ENCODE peak calls at places on chromosome 4, in six cellular contexts. One of them, this sample, is unnamed.

GRCh38 chr4:78612398-78613005 is 60.9 kb downstream of the ANXA3 start:
- DNase-seq in glutamatergic neuron: no peak
- DNase-seq in breast epithelium: no peak
- DNase-seq in fibroblast of pulmonary artery: peak
- DNase-seq in heart right ventricle: no peak
- DNase-seq in MM.1S: peak
- DNase-seq in this sample: no peak

GRCh38 chr4:52984469-52984868 is 122.4 kb downstream of the RASL11B start:
- DNase-seq in glutamatergic neuron: no peak
- DNase-seq in breast epithelium: no peak
- DNase-seq in fibroblast of pulmonary artery: no peak
- DNase-seq in MM.1S: no peak
- DNase-seq in heart right ventricle: no peak
- DNase-seq in this sample: no peak

GRCh38 chr4:7420661-7421040 is 14.1 kb downstream of the PSAPL1 start:
- DNase-seq in breast epithelium: no peak
- DNase-seq in glutamatergic neuron: no peak
- DNase-seq in MM.1S: no peak
- DNase-seq in heart right ventricle: no peak
- DNase-seq in fibroblast of pulmonary artery: no peak
- DNase-seq in this sample: no peak

GRCh38 chr4:159410076-159410777 is 307.3 kb downstream of the RAPGEF2 start:
- DNase-seq in breast epithelium: no peak
- DNase-seq in glutamatergic neuron: no peak
- DNase-seq in heart right ventricle: no peak
- DNase-seq in fibroblast of pulmonary artery: no peak
- DNase-seq in MM.1S: no peak
- DNase-seq in this sample: no peak

GRCh38 chr4:43983610-43984009 is 465.0 kb downstream of the KCTD8 start:
- DNase-seq in fibroblast of pulmonary artery: no peak
- DNase-seq in glutamatergic neuron: no peak
- DNase-seq in heart right ventricle: no peak
- DNase-seq in breast epithelium: no peak
- DNase-seq in MM.1S: no peak
- DNase-seq in this sample: no peak

GRCh38 chr4:118313098-118313497 is 39.7 kb downstream of the PRSS12 start:
- DNase-seq in glutamatergic neuron: peak
- DNase-seq in breast epithelium: no peak
- DNase-seq in fibroblast of pulmonary artery: no peak
- DNase-seq in MM.1S: no peak
- DNase-seq in heart right ventricle: no peak
- DNase-seq in this sample: no peak

GRCh38 chr4:1793496-1793840 is 375 bp downstream of the FGFR3 start:
- DNase-seq in MM.1S: peak
- DNase-seq in glutamatergic neuron: no peak
- DNase-seq in fibroblast of pulmonary artery: peak
- DNase-seq in heart right ventricle: peak
- DNase-seq in breast epithelium: no peak
- DNase-seq in this sample: no peak

GRCh38 chr4:178137732-178138471 is 695.7 kb upstream of the AGA start:
- DNase-seq in MM.1S: no peak
- DNase-seq in breast epithelium: no peak
- DNase-seq in heart right ventricle: no peak
- DNase-seq in fibroblast of pulmonary artery: no peak
- DNase-seq in glutamatergic neuron: no peak
- DNase-seq in this sample: no peak

GRCh38 chr4:140250989-140251552 is 97.1 kb upstream of the MAML3 start:
- DNase-seq in glutamatergic neuron: no peak
- DNase-seq in MM.1S: no peak
- DNase-seq in breast epithelium: no peak
- DNase-seq in fibroblast of pulmonary artery: no peak
- DNase-seq in heart right ventricle: no peak
- DNase-seq in this sample: no peak

GRCh38 chr4:106869551-106869950 is 166.6 kb downstream of the DKK2 start:
- DNase-seq in breast epithelium: no peak
- DNase-seq in MM.1S: no peak
- DNase-seq in heart right ventricle: no peak
- DNase-seq in fibroblast of pulmonary artery: peak
- DNase-seq in glutamatergic neuron: no peak
- DNase-seq in this sample: no peak

GRCh38 chr4:5998333-5998936 is 19.8 kb downstream of the C4orf50 start:
- DNase-seq in MM.1S: peak
- DNase-seq in glutamatergic neuron: peak
- DNase-seq in breast epithelium: peak
- DNase-seq in fibroblast of pulmonary artery: peak
- DNase-seq in heart right ventricle: peak
- DNase-seq in this sample: no peak

GRCh38 chr4:141789716-141790115 is 153.3 kb downstream of the IL15 start:
- DNase-seq in breast epithelium: no peak
- DNase-seq in MM.1S: no peak
- DNase-seq in glutamatergic neuron: no peak
- DNase-seq in heart right ventricle: no peak
- DNase-seq in fibroblast of pulmonary artery: no peak
- DNase-seq in this sample: no peak

GRCh38 chr4:113049421-113050355 is at the start of gene ANK2:
- DNase-seq in glutamatergic neuron: peak
- DNase-seq in MM.1S: no peak
- DNase-seq in heart right ventricle: no peak
- DNase-seq in fibroblast of pulmonary artery: no peak
- DNase-seq in breast epithelium: no peak
- DNase-seq in this sample: no peak

GRCh38 chr4:12409507-12410190 is 981.0 kb upstream of the HS3ST1 start:
- DNase-seq in fibroblast of pulmonary artery: peak
- DNase-seq in glutamatergic neuron: no peak
- DNase-seq in MM.1S: peak
- DNase-seq in heart right ventricle: no peak
- DNase-seq in breast epithelium: no peak
- DNase-seq in this sample: no peak

GRCh38 chr4:74293558-74293957 is 14.7 kb upstream of the EPGN start:
- DNase-seq in breast epithelium: no peak
- DNase-seq in heart right ventricle: no peak
- DNase-seq in glutamatergic neuron: no peak
- DNase-seq in MM.1S: no peak
- DNase-seq in fibroblast of pulmonary artery: no peak
- DNase-seq in this sample: no peak

GRCh38 chr4:133145758-133146157 is 3.3 kb upstream of the PCDH10 start:
- DNase-seq in MM.1S: no peak
- DNase-seq in glutamatergic neuron: no peak
- DNase-seq in breast epithelium: no peak
- DNase-seq in fibroblast of pulmonary artery: no peak
- DNase-seq in heart right ventricle: no peak
- DNase-seq in this sample: no peak

GRCh38 chr4:26275261-26275660 is 45.6 kb upstream of the RBPJ start:
- DNase-seq in fibroblast of pulmonary artery: no peak
- DNase-seq in MM.1S: no peak
- DNase-seq in heart right ventricle: no peak
- DNase-seq in glutamatergic neuron: no peak
- DNase-seq in breast epithelium: no peak
- DNase-seq in this sample: no peak

GRCh38 chr4:152926959-152927358 is 9.2 kb upstream of the FHDC1 start:
- DNase-seq in breast epithelium: no peak
- DNase-seq in heart right ventricle: no peak
- DNase-seq in fibroblast of pulmonary artery: no peak
- DNase-seq in MM.1S: no peak
- DNase-seq in glutamatergic neuron: no peak
- DNase-seq in this sample: no peak

GRCh38 chr4:25993564-25994185 is 79.7 kb downstream of the SMIM20 start:
- DNase-seq in MM.1S: peak
- DNase-seq in fibroblast of pulmonary artery: peak
- DNase-seq in glutamatergic neuron: peak
- DNase-seq in breast epithelium: no peak
- DNase-seq in heart right ventricle: peak
- DNase-seq in this sample: no peak

GRCh38 chr4:1079711-1080265 is 33.6 kb downstream of the RNF212 start:
- DNase-seq in heart right ventricle: no peak
- DNase-seq in fibroblast of pulmonary artery: no peak
- DNase-seq in breast epithelium: no peak
- DNase-seq in MM.1S: no peak
- DNase-seq in glutamatergic neuron: no peak
- DNase-seq in this sample: no peak

GRCh38 chr4:37441231-37442061 is 196.9 kb downstream of the NWD2 start:
- DNase-seq in heart right ventricle: no peak
- DNase-seq in fibroblast of pulmonary artery: no peak
- DNase-seq in breast epithelium: no peak
- DNase-seq in glutamatergic neuron: no peak
- DNase-seq in MM.1S: no peak
- DNase-seq in this sample: no peak

GRCh38 chr4:75685546-75686189 is 12.5 kb upstream of the G3BP2 start:
- DNase-seq in glutamatergic neuron: no peak
- DNase-seq in breast epithelium: no peak
- DNase-seq in heart right ventricle: no peak
- DNase-seq in fibroblast of pulmonary artery: no peak
- DNase-seq in MM.1S: no peak
- DNase-seq in this sample: no peak

GRCh38 chr4:39514888-39515401 is 12.3 kb downstream of the UGDH start:
- DNase-seq in heart right ventricle: no peak
- DNase-seq in fibroblast of pulmonary artery: peak
- DNase-seq in breast epithelium: no peak
- DNase-seq in glutamatergic neuron: no peak
- DNase-seq in MM.1S: no peak
- DNase-seq in this sample: no peak

GRCh38 chr4:128862608-128863313 is 53.3 kb downstream of the JADE1 start:
- DNase-seq in fibroblast of pulmonary artery: no peak
- DNase-seq in heart right ventricle: no peak
- DNase-seq in breast epithelium: no peak
- DNase-seq in MM.1S: no peak
- DNase-seq in glutamatergic neuron: no peak
- DNase-seq in this sample: no peak

GRCh38 chr4:173500841-173501591 is 29.0 kb downstream of the HAND2 start:
- DNase-seq in fibroblast of pulmonary artery: no peak
- DNase-seq in breast epithelium: no peak
- DNase-seq in glutamatergic neuron: no peak
- DNase-seq in MM.1S: no peak
- DNase-seq in heart right ventricle: peak
- DNase-seq in this sample: no peak

GRCh38 chr4:87058272-87059073 is 123.7 kb downstream of the AFF1 start:
- DNase-seq in breast epithelium: no peak
- DNase-seq in MM.1S: no peak
- DNase-seq in heart right ventricle: no peak
- DNase-seq in fibroblast of pulmonary artery: no peak
- DNase-seq in glutamatergic neuron: no peak
- DNase-seq in this sample: no peak

GRCh38 chr4:7087036-7087435 is 19.2 kb upstream of the GRPEL1 start:
- DNase-seq in fibroblast of pulmonary artery: no peak
- DNase-seq in glutamatergic neuron: no peak
- DNase-seq in breast epithelium: no peak
- DNase-seq in MM.1S: no peak
- DNase-seq in heart right ventricle: no peak
- DNase-seq in this sample: no peak

GRCh38 chr4:165425629-165426028 is 46.8 kb downstream of the CPE start:
- DNase-seq in breast epithelium: no peak
- DNase-seq in MM.1S: no peak
- DNase-seq in glutamatergic neuron: no peak
- DNase-seq in fibroblast of pulmonary artery: no peak
- DNase-seq in heart right ventricle: no peak
- DNase-seq in this sample: no peak

GRCh38 chr4:181966084-181966483 is 277.1 kb upstream of the TENM3 start:
- DNase-seq in breast epithelium: no peak
- DNase-seq in fibroblast of pulmonary artery: no peak
- DNase-seq in MM.1S: peak
- DNase-seq in glutamatergic neuron: no peak
- DNase-seq in heart right ventricle: no peak
- DNase-seq in this sample: no peak

GRCh38 chr4:100311181-100311580 is 120.9 kb upstream of the DDIT4L start:
- DNase-seq in fibroblast of pulmonary artery: peak
- DNase-seq in heart right ventricle: no peak
- DNase-seq in glutamatergic neuron: no peak
- DNase-seq in MM.1S: no peak
- DNase-seq in breast epithelium: no peak
- DNase-seq in this sample: no peak
- TF ChIP-seq CTCF in fibroblast of pulmonary artery: peak
- TF ChIP-seq CTCF in heart right ventricle: no peak
- TF ChIP-seq CTCF in glutamatergic neuron: no peak
- TF ChIP-seq CTCF in MM.1S: no peak
- TF ChIP-seq CTCF in breast epithelium: no peak
- TF ChIP-seq CTCF in this sample: no peak

GRCh38 chr4:94595880-94596483 is 144.2 kb downstream of the PDLIM5 start:
- DNase-seq in heart right ventricle: no peak
- DNase-seq in glutamatergic neuron: no peak
- DNase-seq in fibroblast of pulmonary artery: peak
- DNase-seq in breast epithelium: no peak
- DNase-seq in MM.1S: peak
- DNase-seq in this sample: no peak
- TF ChIP-seq CTCF in heart right ventricle: peak
- TF ChIP-seq CTCF in glutamatergic neuron: peak
- TF ChIP-seq CTCF in fibroblast of pulmonary artery: peak
- TF ChIP-seq CTCF in breast epithelium: peak
- TF ChIP-seq CTCF in MM.1S: peak
- TF ChIP-seq CTCF in this sample: no peak

DNA sequence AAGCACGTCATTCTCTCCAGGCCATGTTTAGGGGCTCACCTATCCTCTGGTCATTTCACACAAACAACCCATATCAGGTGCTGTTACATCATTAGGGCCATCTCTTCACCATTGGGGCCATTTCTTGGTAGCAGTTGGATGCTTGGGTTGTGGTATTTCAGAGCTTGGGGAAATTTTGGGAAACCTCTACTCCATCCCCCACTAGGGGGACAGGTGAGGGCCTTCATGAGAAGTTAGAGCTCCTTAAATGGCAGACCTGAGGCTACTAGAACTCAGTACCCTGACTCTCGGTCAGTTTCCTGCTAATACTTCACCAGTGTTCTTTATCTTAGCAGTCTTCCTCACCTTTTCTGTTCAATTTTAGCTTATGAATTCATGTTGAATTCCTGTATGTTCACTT is 50.2 kb downstream of the ZNF827 start:
- DNase-seq in glutamatergic neuron: no peak
- DNase-seq in fibroblast of pulmonary artery: no peak
- DNase-seq in breast epithelium: no peak
- DNase-seq in MM.1S: no peak
- DNase-seq in heart right ventricle: no peak
- DNase-seq in this sample: no peak
- TF ChIP-seq CTCF in glutamatergic neuron: no peak
- TF ChIP-seq CTCF in fibroblast of pulmonary artery: peak
- TF ChIP-seq CTCF in breast epithelium: no peak
- TF ChIP-seq CTCF in MM.1S: peak
- TF ChIP-seq CTCF in heart right ventricle: no peak
- TF ChIP-seq CTCF in this sample: no peak

DNA sequence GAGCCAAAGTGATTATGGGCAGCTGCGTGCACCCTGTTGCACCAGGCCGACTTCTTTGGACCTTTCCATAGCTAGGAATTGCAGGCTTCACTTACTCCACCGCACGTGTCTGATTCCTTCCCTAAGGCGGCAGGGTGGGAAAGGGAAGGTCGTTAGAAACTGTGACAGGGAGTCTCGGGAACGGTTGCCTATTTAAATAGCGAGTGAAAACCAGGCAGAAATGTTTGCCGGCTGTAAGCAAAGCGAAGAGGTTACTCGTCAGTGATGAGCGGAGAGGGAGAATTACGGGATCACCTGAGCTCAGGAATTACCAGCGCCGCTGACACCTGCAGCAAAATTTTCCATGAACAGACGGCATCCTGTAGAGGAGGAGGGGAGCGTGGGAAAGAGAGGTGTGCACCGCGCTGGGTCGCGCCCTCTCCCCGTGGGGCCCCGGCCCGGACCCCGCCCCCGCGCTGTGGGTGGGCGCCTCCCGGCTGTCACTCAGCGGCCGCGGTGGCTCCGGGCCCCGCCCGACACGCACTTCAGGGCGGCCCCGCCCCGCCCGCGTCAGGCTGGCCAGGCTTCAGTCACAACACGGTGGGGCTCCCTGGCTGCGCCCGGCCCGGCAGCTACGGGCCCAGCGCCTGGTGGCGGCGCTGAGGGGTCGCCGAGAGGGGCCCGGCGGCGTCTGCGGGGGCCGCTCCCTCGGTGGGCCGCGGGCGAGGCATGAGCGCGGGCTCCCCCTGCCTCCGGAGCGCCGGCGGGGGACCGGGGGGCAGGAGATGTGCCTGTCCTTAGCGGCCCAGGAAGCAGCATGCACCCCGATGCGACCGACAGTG is at the start of gene SNX25:
- DNase-seq in heart right ventricle: peak
- DNase-seq in breast epithelium: peak
- DNase-seq in glutamatergic neuron: peak
- DNase-seq in fibroblast of pulmonary artery: peak
- DNase-seq in MM.1S: peak
- DNase-seq in this sample: peak
- TF ChIP-seq CTCF in heart right ventricle: no peak
- TF ChIP-seq CTCF in breast epithelium: peak
- TF ChIP-seq CTCF in glutamatergic neuron: no peak
- TF ChIP-seq CTCF in fibroblast of pulmonary artery: no peak
- TF ChIP-seq CTCF in MM.1S: no peak
- TF ChIP-seq CTCF in this sample: no peak

This sample was measured in omental fat pad.